ENCODE peak calls at places on chromosomes 11 and 22, in four cellular contexts. K is NCI-H748 treated with DMSO at 0.1 percent for 48 hours, W is GM04503, Q is HCEC 1CT. O is an unnamed sample.

GRCh38 chr11:47394322-47395224 is 13.8 kb upstream of the SLC39A13 start:
- DNase-seq in K (no peak), W (no peak), Q (no peak), O (peak)

GRCh38 chr11:1153105-1153950 is 4.4 kb upstream of the MUC5AC start:
- DNase-seq in K (no peak), W (no peak), Q (no peak), O (no peak)

GRCh38 chr11:110230377-110230776 is 66.0 kb downstream of the RDX start:
- DNase-seq in K (no peak), W (no peak), Q (no peak), O (no peak)

GRCh38 chr11:129814244-129814992 is 1.2 kb upstream of the TMEM45B start:
- DNase-seq in K (no peak), W (no peak), Q (no peak), O (peak)

GRCh38 chr11:120704256-120704750 is 192.8 kb downstream of the GRIK4 start:
- DNase-seq in K (no peak), W (no peak), Q (no peak), O (no peak)

GRCh38 chr11:11456896-11457295 is 103.8 kb upstream of the CSNK2A3 start:
- DNase-seq in K (no peak), W (no peak), Q (no peak), O (no peak)

GRCh38 chr22:49862408-49862776 is 8.7 kb downstream of the ZBED4 start:
- DNase-seq in K (no peak), W (no peak), Q (no peak), O (no peak)

GRCh38 chr11:44893250-44894216 is 57.1 kb downstream of the TP53I11 start:
- DNase-seq in K (no peak), W (no peak), Q (no peak), O (no peak)

GRCh38 chr11:125085301-125086081 is 22.4 kb downstream of the SLC37A2 start:
- DNase-seq in K (no peak), W (no peak), Q (no peak), O (no peak)

GRCh38 chr11:33227578-33228261 is 29.5 kb upstream of the HIPK3 start:
- DNase-seq in K (no peak), W (no peak), Q (peak), O (no peak)

GRCh38 chr22:22682807-22683667 is 38.6 kb downstream of the GGTLC2 start:
- DNase-seq in K (no peak), W (no peak), Q (peak), O (no peak)

GRCh38 chr22:27918351-27919221 is 470 bp downstream of the PITPNB start:
- DNase-seq in K (no peak), W (no peak), Q (peak), O (peak)